ENCODE peak calls at places on chromosomes 12 and 14, in eight cellular contexts. One of them, this sample, is unnamed.

GRCh38 chr14:49050836-49051235 is 535.3 kb downstream of the RPS29 start:
- DNase-seq in RWPE2: no peak
- DNase-seq in cardiac muscle cell: no peak
- DNase-seq in fibroblast of lung: peak; percentile 42
- DNase-seq in thoracic aorta: no peak
- DNase-seq in lower lobe of right lung: no peak
- DNase-seq in endodermal cell: no peak
- DNase-seq in upper lobe of right lung: no peak
- DNase-seq in this sample: no peak

GRCh38 chr12:41510470-41510869 is 322.4 kb downstream of the PDZRN4 start:
- DNase-seq in RWPE2: no peak
- DNase-seq in cardiac muscle cell: no peak
- DNase-seq in fibroblast of lung: no peak
- DNase-seq in thoracic aorta: no peak
- DNase-seq in lower lobe of right lung: no peak
- DNase-seq in endodermal cell: no peak
- DNase-seq in upper lobe of right lung: no peak
- DNase-seq in this sample: no peak

GRCh38 chr14:33940561-33941011 is 10.3 kb downstream of the EGLN3 start:
- DNase-seq in RWPE2: no peak
- DNase-seq in cardiac muscle cell: peak; percentile 12
- DNase-seq in fibroblast of lung: peak; percentile 29
- DNase-seq in thoracic aorta: no peak
- DNase-seq in lower lobe of right lung: no peak
- DNase-seq in endodermal cell: no peak
- DNase-seq in upper lobe of right lung: no peak
- DNase-seq in this sample: no peak

GRCh38 chr12:31263661-31264060 is 62.3 kb downstream of the SINHCAF start:
- DNase-seq in RWPE2: no peak
- DNase-seq in cardiac muscle cell: no peak
- DNase-seq in fibroblast of lung: no peak
- DNase-seq in thoracic aorta: no peak
- DNase-seq in lower lobe of right lung: no peak
- DNase-seq in endodermal cell: peak; percentile 24
- DNase-seq in upper lobe of right lung: no peak
- DNase-seq in this sample: no peak

GRCh38 chr12:116642683-116643082 is 83.5 kb downstream of the MAP1LC3B2 start:
- DNase-seq in RWPE2: no peak
- DNase-seq in cardiac muscle cell: no peak
- DNase-seq in fibroblast of lung: no peak
- DNase-seq in thoracic aorta: no peak
- DNase-seq in lower lobe of right lung: no peak
- DNase-seq in endodermal cell: no peak
- DNase-seq in upper lobe of right lung: no peak
- DNase-seq in this sample: no peak

GRCh38 chr12:97194551-97194950 is 268.1 kb upstream of the RMST start:
- DNase-seq in RWPE2: no peak
- DNase-seq in cardiac muscle cell: no peak
- DNase-seq in fibroblast of lung: peak; percentile 27
- DNase-seq in thoracic aorta: no peak
- DNase-seq in lower lobe of right lung: no peak
- DNase-seq in endodermal cell: no peak
- DNase-seq in upper lobe of right lung: no peak
- DNase-seq in this sample: no peak

GRCh38 chr12:104055686-104056388 is 5.8 kb upstream of the GLT8D2 start:
- DNase-seq in RWPE2: no peak
- DNase-seq in cardiac muscle cell: peak; percentile 83
- DNase-seq in fibroblast of lung: peak; percentile 59
- DNase-seq in thoracic aorta: no peak
- DNase-seq in lower lobe of right lung: peak; percentile 85
- DNase-seq in endodermal cell: no peak
- DNase-seq in upper lobe of right lung: peak; percentile 81
- DNase-seq in this sample: no peak

GRCh38 chr14:72588521-72588920 is 305.4 kb downstream of the DPF3 start:
- DNase-seq in RWPE2: no peak
- DNase-seq in cardiac muscle cell: no peak
- DNase-seq in fibroblast of lung: no peak
- DNase-seq in thoracic aorta: no peak
- DNase-seq in lower lobe of right lung: no peak
- DNase-seq in endodermal cell: no peak
- DNase-seq in upper lobe of right lung: no peak
- DNase-seq in this sample: no peak

GRCh38 chr14:95935228-95935822 is 58.7 kb downstream of the TUNAR start:
- DNase-seq in RWPE2: no peak
- DNase-seq in cardiac muscle cell: peak; percentile 37
- DNase-seq in fibroblast of lung: peak; percentile 33
- DNase-seq in thoracic aorta: no peak
- DNase-seq in lower lobe of right lung: no peak
- DNase-seq in endodermal cell: peak; percentile 78
- DNase-seq in upper lobe of right lung: no peak
- DNase-seq in this sample: no peak

GRCh38 chr14:89516173-89516572 is 99.1 kb upstream of the FOXN3 start:
- DNase-seq in RWPE2: no peak
- DNase-seq in cardiac muscle cell: no peak
- DNase-seq in fibroblast of lung: no peak
- DNase-seq in thoracic aorta: no peak
- DNase-seq in lower lobe of right lung: no peak
- DNase-seq in endodermal cell: no peak
- DNase-seq in upper lobe of right lung: no peak
- DNase-seq in this sample: no peak

GRCh38 chr14:69242311-69243224 is 17.4 kb upstream of the GALNT16 start:
- DNase-seq in RWPE2: no peak
- DNase-seq in cardiac muscle cell: peak; percentile 78
- DNase-seq in fibroblast of lung: peak; percentile 56
- DNase-seq in thoracic aorta: no peak
- DNase-seq in lower lobe of right lung: no peak
- DNase-seq in endodermal cell: peak; percentile 83
- DNase-seq in upper lobe of right lung: no peak
- DNase-seq in this sample: peak; percentile 49

GRCh38 chr14:94581127-94581999 is at the start of gene SERPINA5:
- DNase-seq in RWPE2: no peak
- DNase-seq in cardiac muscle cell: peak; percentile 73
- DNase-seq in fibroblast of lung: peak; percentile 28
- DNase-seq in thoracic aorta: no peak
- DNase-seq in lower lobe of right lung: no peak
- DNase-seq in endodermal cell: peak; percentile 84
- DNase-seq in upper lobe of right lung: peak; percentile 67
- DNase-seq in this sample: no peak

GRCh38 chr12:122437656-122438121 is 15.2 kb upstream of the CLIP1 start:
- DNase-seq in RWPE2: no peak
- DNase-seq in cardiac muscle cell: peak; percentile 90
- DNase-seq in fibroblast of lung: peak; percentile 83
- DNase-seq in thoracic aorta: peak; percentile 51
- DNase-seq in lower lobe of right lung: no peak
- DNase-seq in endodermal cell: no peak
- DNase-seq in upper lobe of right lung: peak; percentile 65
- DNase-seq in this sample: no peak

GRCh38 chr12:105481906-105482305 is 151.4 kb downstream of the C12orf75 start:
- DNase-seq in RWPE2: no peak
- DNase-seq in cardiac muscle cell: no peak
- DNase-seq in fibroblast of lung: peak; percentile 32
- DNase-seq in thoracic aorta: no peak
- DNase-seq in lower lobe of right lung: no peak
- DNase-seq in endodermal cell: no peak
- DNase-seq in upper lobe of right lung: no peak
- DNase-seq in this sample: no peak

GRCh38 chr12:76422878-76423438 is 74.7 kb upstream of the BBS10 start:
- DNase-seq in RWPE2: no peak
- DNase-seq in cardiac muscle cell: peak; percentile 61
- DNase-seq in fibroblast of lung: peak; percentile 75
- DNase-seq in thoracic aorta: no peak
- DNase-seq in lower lobe of right lung: no peak
- DNase-seq in endodermal cell: no peak
- DNase-seq in upper lobe of right lung: no peak
- DNase-seq in this sample: no peak

GRCh38 chr12:66965613-66966012 is 286.7 kb upstream of the GRIP1 start:
- DNase-seq in RWPE2: no peak
- DNase-seq in cardiac muscle cell: no peak
- DNase-seq in fibroblast of lung: peak; percentile 17
- DNase-seq in thoracic aorta: no peak
- DNase-seq in lower lobe of right lung: no peak
- DNase-seq in endodermal cell: no peak
- DNase-seq in upper lobe of right lung: no peak
- DNase-seq in this sample: no peak

GRCh38 chr12:52096332-52097044 is 17.0 kb downstream of the SMIM41 start:
- DNase-seq in RWPE2: no peak
- DNase-seq in cardiac muscle cell: no peak
- DNase-seq in fibroblast of lung: no peak
- DNase-seq in thoracic aorta: no peak
- DNase-seq in lower lobe of right lung: no peak
- DNase-seq in endodermal cell: no peak
- DNase-seq in upper lobe of right lung: no peak
- DNase-seq in this sample: no peak

GRCh38 chr12:15090441-15090840 is 117.6 kb downstream of the PDE6H start:
- DNase-seq in RWPE2: no peak
- DNase-seq in cardiac muscle cell: no peak
- DNase-seq in fibroblast of lung: no peak
- DNase-seq in thoracic aorta: no peak
- DNase-seq in lower lobe of right lung: no peak
- DNase-seq in endodermal cell: no peak
- DNase-seq in upper lobe of right lung: no peak
- DNase-seq in this sample: no peak

GRCh38 chr14:61218157-61218556 is 63.0 kb downstream of the TMEM30B start:
- DNase-seq in RWPE2: no peak
- DNase-seq in cardiac muscle cell: no peak
- DNase-seq in fibroblast of lung: no peak
- DNase-seq in thoracic aorta: no peak
- DNase-seq in lower lobe of right lung: no peak
- DNase-seq in endodermal cell: no peak
- DNase-seq in upper lobe of right lung: no peak
- DNase-seq in this sample: no peak

GRCh38 chr12:58847876-58848600 is 72.3 kb downstream of the LRIG3 start:
- DNase-seq in RWPE2: no peak
- DNase-seq in cardiac muscle cell: no peak
- DNase-seq in fibroblast of lung: peak; percentile 46
- DNase-seq in thoracic aorta: no peak
- DNase-seq in lower lobe of right lung: no peak
- DNase-seq in endodermal cell: no peak
- DNase-seq in upper lobe of right lung: no peak
- DNase-seq in this sample: no peak

GRCh38 chr14:35851823-35852222 is 25.7 kb downstream of the BRMS1L start:
- DNase-seq in RWPE2: no peak
- DNase-seq in cardiac muscle cell: no peak
- DNase-seq in fibroblast of lung: no peak
- DNase-seq in thoracic aorta: no peak
- DNase-seq in lower lobe of right lung: no peak
- DNase-seq in endodermal cell: no peak
- DNase-seq in upper lobe of right lung: no peak
- DNase-seq in this sample: no peak
- H3K36me3 ChIP-seq in RWPE2: peaks cover 10% of the 10 kb centered on the region
- H3K36me3 ChIP-seq in cardiac muscle cell: no peaks in the 10 kb centered on the region
- H3K36me3 ChIP-seq in fibroblast of lung: no peaks in the 10 kb centered on the region
- H3K36me3 ChIP-seq in thoracic aorta: no peaks in the 10 kb centered on the region
- H3K36me3 ChIP-seq in lower lobe of right lung: peaks cover 18% of the 10 kb centered on the region
- H3K36me3 ChIP-seq in endodermal cell: peaks cover 18% of the 10 kb centered on the region
- H3K36me3 ChIP-seq in upper lobe of right lung: no peaks in the 10 kb centered on the region
- H3K36me3 ChIP-seq in this sample: no peaks in the 10 kb centered on the region

GRCh38 chr14:64196668-64197411 is 97.3 kb downstream of the ESR2 start:
- DNase-seq in RWPE2: no peak
- DNase-seq in cardiac muscle cell: peak; percentile 63
- DNase-seq in fibroblast of lung: peak; percentile 67
- DNase-seq in thoracic aorta: no peak
- DNase-seq in lower lobe of right lung: peak; percentile 77
- DNase-seq in endodermal cell: peak; percentile 90
- DNase-seq in upper lobe of right lung: peak; percentile 90
- DNase-seq in this sample: no peak
- H3K4me3 ChIP-seq in RWPE2: no peak overlapping the region
- H3K4me3 ChIP-seq in cardiac muscle cell: peak overlapping the region; percentile 20
- H3K4me3 ChIP-seq in fibroblast of lung: peak overlapping the region; percentile 56
- H3K4me3 ChIP-seq in thoracic aorta: peak overlapping the region; percentile 62
- H3K4me3 ChIP-seq in lower lobe of right lung: peak overlapping the region; percentile 41
- H3K4me3 ChIP-seq in endodermal cell: peak overlapping the region; percentile 61
- H3K4me3 ChIP-seq in upper lobe of right lung: peak overlapping the region; percentile 36
- H3K4me3 ChIP-seq in this sample: no peak overlapping the region

GRCh38 chr12:56749853-56750252 is 2.3 kb downstream of the PRIM1 start:
- DNase-seq in RWPE2: no peak
- DNase-seq in cardiac muscle cell: no peak
- DNase-seq in fibroblast of lung: no peak
- DNase-seq in thoracic aorta: no peak
- DNase-seq in lower lobe of right lung: no peak
- DNase-seq in endodermal cell: no peak
- DNase-seq in upper lobe of right lung: no peak
- DNase-seq in this sample: no peak
- H3K36me3 ChIP-seq in RWPE2: peaks cover 59% of the 10 kb centered on the region
- H3K36me3 ChIP-seq in cardiac muscle cell: no peaks in the 10 kb centered on the region
- H3K36me3 ChIP-seq in fibroblast of lung: no peaks in the 10 kb centered on the region
- H3K36me3 ChIP-seq in thoracic aorta: no peaks in the 10 kb centered on the region
- H3K36me3 ChIP-seq in lower lobe of right lung: peaks cover 26% of the 10 kb centered on the region
- H3K36me3 ChIP-seq in endodermal cell: peaks cover 17% of the 10 kb centered on the region
- H3K36me3 ChIP-seq in upper lobe of right lung: peaks cover 22% of the 10 kb centered on the region
- H3K36me3 ChIP-seq in this sample: no peaks in the 10 kb centered on the region

DNA sequence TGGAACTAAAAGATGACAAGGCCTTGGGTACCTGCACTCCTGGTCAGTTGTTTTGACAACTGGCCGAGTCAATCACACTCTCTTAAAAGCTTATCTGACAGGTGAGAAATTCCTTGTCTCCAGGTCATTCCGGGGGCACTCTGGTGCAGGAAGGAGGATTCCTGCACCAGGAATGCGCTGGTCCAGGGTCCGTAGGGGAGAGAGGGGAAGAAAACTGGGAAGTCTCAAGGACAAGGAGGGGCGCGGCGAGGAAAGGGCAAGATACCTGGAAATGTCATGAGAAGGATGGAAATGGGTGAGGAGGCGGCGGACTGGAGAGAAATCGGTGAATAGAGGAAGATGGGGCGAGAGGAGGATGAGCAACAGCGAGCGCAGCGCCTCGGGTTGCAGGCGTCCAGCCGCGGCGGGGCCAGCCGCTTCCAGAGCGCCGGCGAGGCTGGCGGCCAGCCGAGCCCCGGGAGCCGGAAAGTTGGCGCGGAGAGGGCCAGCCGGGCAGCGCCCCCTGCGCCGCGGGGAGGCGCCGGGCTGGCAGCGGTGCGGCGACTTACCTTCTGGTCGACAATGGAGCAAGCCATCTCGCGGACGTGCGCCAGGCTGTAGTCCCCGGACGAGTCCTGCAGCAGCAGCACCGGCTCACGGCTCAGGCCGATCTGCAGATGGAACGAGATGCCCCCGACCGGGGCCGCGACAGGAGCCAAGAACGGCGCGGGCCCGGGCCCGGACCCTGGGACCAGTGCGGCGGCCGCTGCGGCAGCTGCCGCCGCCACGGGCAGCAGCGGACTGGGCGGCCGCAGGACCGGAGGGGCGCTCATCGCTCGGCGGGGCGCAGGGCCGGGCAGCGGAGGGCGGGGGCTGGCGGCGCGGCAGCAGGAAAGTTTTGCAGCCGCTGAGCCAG is 699 bp downstream of the PRKD1 start:
- DNase-seq in RWPE2: peak; percentile 66
- DNase-seq in cardiac muscle cell: peak; percentile 65
- DNase-seq in fibroblast of lung: peak; percentile 54
- DNase-seq in thoracic aorta: no peak
- DNase-seq in lower lobe of right lung: peak; percentile 66
- DNase-seq in endodermal cell: peak; percentile 84
- DNase-seq in upper lobe of right lung: peak; percentile 84
- DNase-seq in this sample: no peak
- H3K4me3 ChIP-seq in RWPE2: peak overlapping the region; percentile 82
- H3K4me3 ChIP-seq in cardiac muscle cell: peak overlapping the region; percentile 99
- H3K4me3 ChIP-seq in fibroblast of lung: peak overlapping the region; percentile 89
- H3K4me3 ChIP-seq in thoracic aorta: peak overlapping the region; percentile 76
- H3K4me3 ChIP-seq in lower lobe of right lung: peak overlapping the region; percentile 69
- H3K4me3 ChIP-seq in endodermal cell: peak overlapping the region; percentile 85
- H3K4me3 ChIP-seq in upper lobe of right lung: peak overlapping the region; percentile 73
- H3K4me3 ChIP-seq in this sample: no peak overlapping the region